ENCODE peak calls at places on chromosomes 12 and 14, in nine cellular contexts. M, B, R, P, Y, G, J, L and C are unnamed samples.
A peak's percentile ranks its signal among the peaks of the same experiment; 100 is the strongest.

GRCh38 chr14:22084393-22085281 is 411.0 kb upstream of the OR4E1 start:
- DNase-seq in G (no peak), J (no peak), B (no peak), L (peak; percentile 66), Y (no peak), M (peak; percentile 35), R (peak; percentile 66), P (no peak), C (no peak)

GRCh38 chr12:112370156-112370555 is 12.1 kb downstream of the HECTD4 start:
- DNase-seq in G (no peak), B (no peak), J (no peak), M (no peak), L (no peak), P (no peak), R (no peak), Y (no peak), C (no peak)

GRCh38 chr12:124412646-124413015 is 117.7 kb downstream of the RFLNA start:
- DNase-seq in M (no peak), Y (no peak), R (no peak), L (no peak), G (no peak), B (no peak), P (no peak), J (no peak), C (no peak)

GRCh38 chr14:88552859-88553258 is 1.9 kb downstream of the PTPN21 start:
- DNase-seq in B (no peak), R (no peak), P (no peak), Y (no peak), L (no peak), M (no peak), G (no peak), J (no peak), C (no peak)

GRCh38 chr14:101665478-101666078 is 95.9 kb upstream of the PPP2R5C start:
- DNase-seq in P (peak; percentile 9), Y (no peak), G (no peak), R (no peak), B (no peak), M (peak; percentile 54), L (peak; percentile 53), J (no peak), C (no peak)

GRCh38 chr12:12776261-12776660 is 9.2 kb upstream of the APOLD1 start:
- DNase-seq in B (no peak), J (no peak), L (no peak), P (no peak), R (no peak), G (no peak), Y (no peak), M (no peak), C (no peak)

GRCh38 chr12:71662861-71663560 is 637 bp downstream of the ZFC3H1 start:
- DNase-seq in P (peak; percentile 75), J (peak; percentile 77), B (no peak), Y (peak; percentile 88), M (peak; percentile 35), L (peak; percentile 59), G (peak; percentile 34), R (peak; percentile 36), C (peak; percentile 65)

GRCh38 chr12:130742716-130743115 is 26.6 kb upstream of the RIMBP2 start:
- DNase-seq in B (no peak), M (no peak), L (no peak), R (no peak), Y (no peak), P (no peak), G (no peak), J (no peak), C (no peak)

GRCh38 chr14:102819790-102820330 is 42.6 kb downstream of the TRAF3 start:
- DNase-seq in L (peak; percentile 38), M (no peak), P (no peak), Y (no peak), G (no peak), J (no peak), B (no peak), R (no peak), C (no peak)

GRCh38 chr14:105068818-105069217 is 3.6 kb upstream of the GPR132 start:
- DNase-seq in B (no peak), Y (no peak), L (no peak), G (no peak), R (no peak), P (no peak), J (peak; percentile 53), M (no peak), C (no peak)

GRCh38 chr14:33693237-33693636 is 257.6 kb downstream of the EGLN3 start:
- DNase-seq in G (no peak), Y (no peak), J (no peak), M (no peak), L (peak; percentile 88), P (no peak), R (no peak), B (no peak), C (no peak)

GRCh38 chr14:89489796-89490506 is 72.9 kb upstream of the FOXN3 start:
- DNase-seq in G (no peak), J (peak; percentile 54), B (no peak), R (no peak), P (no peak), L (no peak), Y (no peak), M (no peak), C (no peak)

GRCh38 chr12:54197037-54197909 is 8.5 kb upstream of the SMUG1 start:
- DNase-seq in B (no peak), L (peak; percentile 39), Y (no peak), M (no peak), J (no peak), P (no peak), G (no peak), R (no peak), C (no peak)

GRCh38 chr12:104524026-104524425 is 67.3 kb downstream of the CHST11 start:
- DNase-seq in M (no peak), Y (no peak), R (no peak), G (no peak), B (no peak), L (no peak), J (no peak), P (no peak), C (no peak)

GRCh38 chr14:57961793-57962075 is 95.8 kb upstream of the SLC35F4 start:
- DNase-seq in M (no peak), B (no peak), Y (no peak), G (no peak), R (no peak), J (no peak), P (no peak), L (no peak), C (no peak)

GRCh38 chr12:22978962-22979361 is 354.0 kb downstream of the ETNK1 start:
- DNase-seq in Y (no peak), P (no peak), M (no peak), G (no peak), J (no peak), R (no peak), L (peak; percentile 95), B (no peak), C (no peak)

GRCh38 chr14:24639270-24639669 is 5.3 kb upstream of the GZMB start:
- DNase-seq in J (no peak), Y (no peak), M (no peak), G (no peak), B (no peak), L (no peak), P (no peak), R (no peak), C (no peak)

GRCh38 chr12:12585115-12585862 is 22.6 kb upstream of the DUSP16 start:
- DNase-seq in R (no peak), Y (no peak), G (no peak), L (peak; percentile 59), P (no peak), J (no peak), B (no peak), M (peak; percentile 27), C (no peak)

GRCh38 chr12:105355752-105356151 is 25.3 kb downstream of the C12orf75 start:
- DNase-seq in P (no peak), R (no peak), M (no peak), G (no peak), L (peak; percentile 73), Y (no peak), J (no peak), B (no peak), C (no peak)